ENCODE peak calls at places on chromosomes 1 and 21, in seven cellular contexts. One of them, this sample, is unnamed.

GRCh38 chr1:172637522-172637921 is 21.4 kb upstream of the FASLG start:
- DNase-seq in progenitor cell of endocrine pancreas: no peak
- DNase-seq in left lung: no peak
- DNase-seq in sigmoid colon: no peak
- DNase-seq in RWPE2: no peak
- DNase-seq in psoas muscle: no peak
- DNase-seq in astrocyte: peak
- DNase-seq in this sample: no peak

GRCh38 chr1:228400237-228400651 is 6.4 kb downstream of the TRIM11 start:
- DNase-seq in RWPE2: no peak
- DNase-seq in progenitor cell of endocrine pancreas: no peak
- DNase-seq in left lung: peak
- DNase-seq in astrocyte: no peak
- DNase-seq in sigmoid colon: peak
- DNase-seq in psoas muscle: no peak
- DNase-seq in this sample: no peak

GRCh38 chr1:167103236-167103894 is 9.5 kb downstream of the STYXL2 start:
- DNase-seq in sigmoid colon: no peak
- DNase-seq in progenitor cell of endocrine pancreas: no peak
- DNase-seq in psoas muscle: no peak
- DNase-seq in astrocyte: peak
- DNase-seq in RWPE2: no peak
- DNase-seq in left lung: no peak
- DNase-seq in this sample: no peak

GRCh38 chr1:35745124-35745730 is 24.6 kb downstream of the CLSPN start:
- DNase-seq in progenitor cell of endocrine pancreas: no peak
- DNase-seq in sigmoid colon: no peak
- DNase-seq in RWPE2: no peak
- DNase-seq in astrocyte: no peak
- DNase-seq in left lung: no peak
- DNase-seq in psoas muscle: no peak
- DNase-seq in this sample: no peak

GRCh38 chr1:31587720-31588423 is 11.6 kb downstream of the TINAGL1 start:
- DNase-seq in psoas muscle: peak
- DNase-seq in astrocyte: no peak
- DNase-seq in left lung: no peak
- DNase-seq in progenitor cell of endocrine pancreas: no peak
- DNase-seq in sigmoid colon: peak
- DNase-seq in RWPE2: no peak
- DNase-seq in this sample: peak

GRCh38 chr1:84505167-84506001 is 802 bp upstream of the SPATA1 start:
- DNase-seq in sigmoid colon: peak
- DNase-seq in left lung: no peak
- DNase-seq in astrocyte: peak
- DNase-seq in psoas muscle: peak
- DNase-seq in RWPE2: no peak
- DNase-seq in progenitor cell of endocrine pancreas: no peak
- DNase-seq in this sample: peak

GRCh38 chr1:24254783-24255182 is 64.4 kb upstream of the GRHL3 start:
- DNase-seq in astrocyte: no peak
- DNase-seq in RWPE2: no peak
- DNase-seq in progenitor cell of endocrine pancreas: no peak
- DNase-seq in psoas muscle: no peak
- DNase-seq in left lung: no peak
- DNase-seq in sigmoid colon: no peak
- DNase-seq in this sample: no peak

GRCh38 chr1:211541715-211542477 is 37.1 kb downstream of the SLC30A1 start:
- DNase-seq in psoas muscle: no peak
- DNase-seq in sigmoid colon: no peak
- DNase-seq in left lung: no peak
- DNase-seq in RWPE2: no peak
- DNase-seq in progenitor cell of endocrine pancreas: no peak
- DNase-seq in astrocyte: peak
- DNase-seq in this sample: no peak

GRCh38 chr1:69246721-69247120 is 321.0 kb upstream of the LRRC7 start:
- DNase-seq in left lung: no peak
- DNase-seq in RWPE2: no peak
- DNase-seq in progenitor cell of endocrine pancreas: no peak
- DNase-seq in astrocyte: no peak
- DNase-seq in psoas muscle: no peak
- DNase-seq in sigmoid colon: no peak
- DNase-seq in this sample: no peak

GRCh38 chr1:213737398-213738040 is 250.3 kb upstream of the PROX1 start:
- DNase-seq in sigmoid colon: no peak
- DNase-seq in astrocyte: no peak
- DNase-seq in psoas muscle: no peak
- DNase-seq in progenitor cell of endocrine pancreas: no peak
- DNase-seq in RWPE2: no peak
- DNase-seq in left lung: no peak
- DNase-seq in this sample: no peak

GRCh38 chr1:12556368-12556930 is 61.6 kb downstream of the DHRS3 start:
- DNase-seq in left lung: peak
- DNase-seq in astrocyte: peak
- DNase-seq in sigmoid colon: peak
- DNase-seq in RWPE2: peak
- DNase-seq in progenitor cell of endocrine pancreas: no peak
- DNase-seq in psoas muscle: peak
- DNase-seq in this sample: peak

GRCh38 chr1:228802386-228803221 is 67.3 kb downstream of the RHOU start:
- DNase-seq in left lung: no peak
- DNase-seq in psoas muscle: no peak
- DNase-seq in progenitor cell of endocrine pancreas: no peak
- DNase-seq in sigmoid colon: peak
- DNase-seq in astrocyte: no peak
- DNase-seq in RWPE2: no peak
- DNase-seq in this sample: no peak

GRCh38 chr1:174791863-174792262 is 207.9 kb upstream of the CACYBP start:
- DNase-seq in left lung: no peak
- DNase-seq in psoas muscle: no peak
- DNase-seq in RWPE2: no peak
- DNase-seq in astrocyte: no peak
- DNase-seq in progenitor cell of endocrine pancreas: no peak
- DNase-seq in sigmoid colon: no peak
- DNase-seq in this sample: no peak

GRCh38 chr21:31658053-31658452 is 1.4 kb upstream of the SOD1 start:
- DNase-seq in RWPE2: no peak
- DNase-seq in progenitor cell of endocrine pancreas: no peak
- DNase-seq in psoas muscle: no peak
- DNase-seq in sigmoid colon: no peak
- DNase-seq in left lung: no peak
- DNase-seq in astrocyte: no peak
- DNase-seq in this sample: no peak

GRCh38 chr1:21783679-21784603 is 992 bp upstream of the USP48 start:
- DNase-seq in progenitor cell of endocrine pancreas: peak
- DNase-seq in left lung: no peak
- DNase-seq in astrocyte: peak
- DNase-seq in psoas muscle: no peak
- DNase-seq in sigmoid colon: no peak
- DNase-seq in RWPE2: no peak
- DNase-seq in this sample: no peak

GRCh38 chr1:25082995-25083394 is 149.3 kb downstream of the SYF2 start:
- DNase-seq in RWPE2: no peak
- DNase-seq in left lung: no peak
- DNase-seq in progenitor cell of endocrine pancreas: no peak
- DNase-seq in sigmoid colon: no peak
- DNase-seq in astrocyte: no peak
- DNase-seq in psoas muscle: no peak
- DNase-seq in this sample: no peak

GRCh38 chr1:166258017-166258416 is 91.2 kb upstream of the FAM78B start:
- DNase-seq in psoas muscle: no peak
- DNase-seq in RWPE2: no peak
- DNase-seq in progenitor cell of endocrine pancreas: no peak
- DNase-seq in sigmoid colon: no peak
- DNase-seq in astrocyte: no peak
- DNase-seq in left lung: no peak
- DNase-seq in this sample: no peak

GRCh38 chr1:115179397-115179835 is 90.1 kb upstream of the TSPAN2 start:
- DNase-seq in astrocyte: peak
- DNase-seq in RWPE2: peak
- DNase-seq in left lung: peak
- DNase-seq in sigmoid colon: no peak
- DNase-seq in progenitor cell of endocrine pancreas: no peak
- DNase-seq in psoas muscle: peak
- DNase-seq in this sample: peak

GRCh38 chr1:203011582-203011981 is 4.4 kb downstream of the TMEM183A start:
- DNase-seq in progenitor cell of endocrine pancreas: no peak
- DNase-seq in psoas muscle: no peak
- DNase-seq in astrocyte: no peak
- DNase-seq in sigmoid colon: no peak
- DNase-seq in left lung: no peak
- DNase-seq in RWPE2: no peak
- DNase-seq in this sample: no peak

GRCh38 chr1:62415687-62416086 is 21.2 kb upstream of the USP1 start:
- DNase-seq in astrocyte: no peak
- DNase-seq in RWPE2: no peak
- DNase-seq in left lung: no peak
- DNase-seq in progenitor cell of endocrine pancreas: no peak
- DNase-seq in psoas muscle: no peak
- DNase-seq in sigmoid colon: no peak
- DNase-seq in this sample: no peak

GRCh38 chr21:41764558-41765392 is 2.1 kb downstream of the RIPK4 start:
- DNase-seq in RWPE2: no peak
- DNase-seq in left lung: no peak
- DNase-seq in progenitor cell of endocrine pancreas: no peak
- DNase-seq in psoas muscle: no peak
- DNase-seq in astrocyte: no peak
- DNase-seq in sigmoid colon: peak
- DNase-seq in this sample: no peak

GRCh38 chr1:78045600-78045849 is 241 bp upstream of the GIPC2 start:
- DNase-seq in astrocyte: no peak
- DNase-seq in psoas muscle: no peak
- DNase-seq in sigmoid colon: no peak
- DNase-seq in left lung: no peak
- DNase-seq in RWPE2: no peak
- DNase-seq in progenitor cell of endocrine pancreas: no peak
- DNase-seq in this sample: no peak

GRCh38 chr1:78048446-78048845 is 2.7 kb downstream of the GIPC2 start:
- DNase-seq in RWPE2: no peak
- DNase-seq in sigmoid colon: no peak
- DNase-seq in left lung: no peak
- DNase-seq in astrocyte: no peak
- DNase-seq in progenitor cell of endocrine pancreas: no peak
- DNase-seq in psoas muscle: no peak
- DNase-seq in this sample: no peak

GRCh38 chr1:78047631-78048030 is 1.9 kb downstream of the GIPC2 start:
- DNase-seq in psoas muscle: no peak
- DNase-seq in astrocyte: no peak
- DNase-seq in left lung: no peak
- DNase-seq in RWPE2: no peak
- DNase-seq in sigmoid colon: no peak
- DNase-seq in progenitor cell of endocrine pancreas: no peak
- DNase-seq in this sample: no peak

GRCh38 chr1:78045850-78046778 is at the start of gene GIPC2:
- DNase-seq in RWPE2: no peak
- DNase-seq in psoas muscle: peak
- DNase-seq in astrocyte: peak
- DNase-seq in progenitor cell of endocrine pancreas: peak
- DNase-seq in left lung: peak
- DNase-seq in sigmoid colon: no peak
- DNase-seq in this sample: peak

GRCh38 chr1:78047131-78047530 is 1.4 kb downstream of the GIPC2 start:
- DNase-seq in sigmoid colon: no peak
- DNase-seq in progenitor cell of endocrine pancreas: no peak
- DNase-seq in left lung: no peak
- DNase-seq in RWPE2: no peak
- DNase-seq in astrocyte: no peak
- DNase-seq in psoas muscle: no peak
- DNase-seq in this sample: no peak
- TF ChIP-seq CTCF in sigmoid colon: no peak
- TF ChIP-seq CTCF in progenitor cell of endocrine pancreas: no peak
- TF ChIP-seq CTCF in left lung: no peak
- TF ChIP-seq CTCF in RWPE2: no peak
- TF ChIP-seq CTCF in astrocyte: no peak
- TF ChIP-seq CTCF in psoas muscle: peak
- TF ChIP-seq CTCF in this sample: no peak

DNA sequence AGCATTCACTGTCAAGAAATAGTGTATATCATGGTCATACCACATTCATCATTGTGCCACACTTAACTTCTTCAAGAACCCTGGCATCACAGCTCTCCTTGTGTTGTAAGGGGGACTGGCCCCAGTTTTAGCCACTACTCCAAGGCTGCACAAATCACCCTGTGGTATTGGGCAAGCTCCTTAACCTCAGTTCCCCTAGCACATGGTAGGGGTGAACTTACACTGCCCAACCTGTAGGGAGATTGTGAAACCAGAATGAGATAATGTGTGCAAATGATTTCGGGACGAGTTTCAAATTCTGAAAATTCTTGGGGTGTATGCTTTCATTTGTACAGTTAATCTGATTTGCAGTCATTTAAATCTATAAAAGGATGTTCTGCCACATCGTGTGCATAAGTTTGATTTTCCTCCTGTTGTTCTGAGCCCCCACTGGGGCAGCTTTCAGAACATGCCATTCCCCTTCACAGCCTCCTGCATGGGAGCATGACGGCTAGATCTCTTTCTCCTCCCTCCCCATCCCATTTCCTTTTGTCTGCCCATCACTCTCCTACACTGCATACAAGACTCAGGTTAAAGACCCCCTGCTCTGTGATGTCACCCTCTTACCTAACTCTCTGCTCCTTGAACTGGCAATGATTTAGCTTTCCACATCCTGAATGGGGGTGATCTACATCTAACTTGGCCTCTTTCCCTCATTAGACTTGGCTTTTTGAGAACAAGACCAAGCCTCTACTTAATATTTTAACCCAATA is 290.3 kb downstream of the CHRM3 start:
- DNase-seq in sigmoid colon: no peak
- DNase-seq in left lung: no peak
- DNase-seq in progenitor cell of endocrine pancreas: no peak
- DNase-seq in psoas muscle: no peak
- DNase-seq in RWPE2: no peak
- DNase-seq in astrocyte: no peak
- DNase-seq in this sample: no peak
- TF ChIP-seq CTCF in sigmoid colon: no peak
- TF ChIP-seq CTCF in left lung: no peak
- TF ChIP-seq CTCF in progenitor cell of endocrine pancreas: no peak
- TF ChIP-seq CTCF in psoas muscle: no peak
- TF ChIP-seq CTCF in RWPE2: no peak
- TF ChIP-seq CTCF in astrocyte: no peak
- TF ChIP-seq CTCF in this sample: no peak

DNA sequence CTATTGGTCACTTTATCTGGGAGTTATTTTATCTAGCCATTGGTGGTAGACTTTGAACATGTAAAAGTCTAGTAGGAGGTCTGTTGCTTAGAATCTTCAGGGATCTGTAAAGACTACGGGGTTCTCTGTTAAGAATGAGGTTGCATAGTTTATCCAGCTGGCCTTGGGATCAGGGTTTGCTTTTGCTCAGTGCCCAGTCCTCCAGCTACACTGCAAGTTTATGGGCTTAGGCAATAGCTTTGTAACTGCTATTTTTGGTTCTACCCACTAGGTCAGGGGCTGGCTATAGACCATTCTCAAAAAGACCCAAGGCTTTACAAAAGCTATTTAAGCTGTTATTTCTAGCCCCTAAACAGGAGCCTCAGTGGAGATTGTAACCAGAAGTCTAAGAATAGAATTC is 9.8 kb downstream of the SH3GLB1 start:
- DNase-seq in left lung: no peak
- DNase-seq in progenitor cell of endocrine pancreas: no peak
- DNase-seq in psoas muscle: no peak
- DNase-seq in sigmoid colon: no peak
- DNase-seq in RWPE2: no peak
- DNase-seq in astrocyte: no peak
- DNase-seq in this sample: no peak
- TF ChIP-seq CTCF in left lung: no peak
- TF ChIP-seq CTCF in progenitor cell of endocrine pancreas: no peak
- TF ChIP-seq CTCF in psoas muscle: no peak
- TF ChIP-seq CTCF in sigmoid colon: no peak
- TF ChIP-seq CTCF in RWPE2: no peak
- TF ChIP-seq CTCF in astrocyte: no peak
- TF ChIP-seq CTCF in this sample: no peak

GRCh38 chr1:105909811-105910210 is 1146.7 kb upstream of the PRMT6 start:
- DNase-seq in psoas muscle: no peak
- DNase-seq in progenitor cell of endocrine pancreas: no peak
- DNase-seq in left lung: no peak
- DNase-seq in astrocyte: no peak
- DNase-seq in RWPE2: no peak
- DNase-seq in sigmoid colon: no peak
- DNase-seq in this sample: no peak
- TF ChIP-seq CTCF in psoas muscle: no peak
- TF ChIP-seq CTCF in progenitor cell of endocrine pancreas: peak
- TF ChIP-seq CTCF in left lung: no peak
- TF ChIP-seq CTCF in astrocyte: no peak
- TF ChIP-seq CTCF in RWPE2: no peak
- TF ChIP-seq CTCF in sigmoid colon: no peak
- TF ChIP-seq CTCF in this sample: no peak